ENCODE peak calls at places on chromosomes 6 and 20, in six cellular contexts. One of them, this sample, is unnamed.

GRCh38 chr6:7640607-7641577 is 50.9 kb downstream of the SNRNP48 start:
- DNase-seq in EH: peak; percentile 73
- DNase-seq in AG09309: peak; percentile 20
- DNase-seq in fibroblast of pulmonary artery: peak; percentile 71
- DNase-seq in activated T-cell treated with anti-CD3 and anti-CD28 coated beads, Interleukin-2, amount 50 U/mL, for 72 hours: no peak
- DNase-seq in SJCRH30: no peak
- DNase-seq in this sample: no peak

GRCh38 chr6:29743568-29743967 is 20.3 kb downstream of the HLA-F start:
- DNase-seq in EH: no peak
- DNase-seq in AG09309: no peak
- DNase-seq in fibroblast of pulmonary artery: no peak
- DNase-seq in activated T-cell treated with anti-CD3 and anti-CD28 coated beads, Interleukin-2, amount 50 U/mL, for 72 hours: no peak
- DNase-seq in SJCRH30: no peak
- DNase-seq in this sample: no peak

GRCh38 chr6:40097590-40097989 is 163.3 kb upstream of the MOCS1 start:
- DNase-seq in EH: no peak
- DNase-seq in AG09309: no peak
- DNase-seq in fibroblast of pulmonary artery: no peak
- DNase-seq in activated T-cell treated with anti-CD3 and anti-CD28 coated beads, Interleukin-2, amount 50 U/mL, for 72 hours: no peak
- DNase-seq in SJCRH30: no peak
- DNase-seq in this sample: no peak

GRCh38 chr6:112018619-112019416 is 35.1 kb upstream of the CCN6 start:
- DNase-seq in EH: peak; percentile 65
- DNase-seq in AG09309: peak; percentile 55
- DNase-seq in fibroblast of pulmonary artery: peak; percentile 71
- DNase-seq in activated T-cell treated with anti-CD3 and anti-CD28 coated beads, Interleukin-2, amount 50 U/mL, for 72 hours: no peak
- DNase-seq in SJCRH30: peak; percentile 37
- DNase-seq in this sample: no peak

GRCh38 chr6:154928325-154928922 is 66.7 kb upstream of the TIAM2 start:
- DNase-seq in EH: peak; percentile 76
- DNase-seq in AG09309: no peak
- DNase-seq in fibroblast of pulmonary artery: peak; percentile 82
- DNase-seq in activated T-cell treated with anti-CD3 and anti-CD28 coated beads, Interleukin-2, amount 50 U/mL, for 72 hours: peak; percentile 76
- DNase-seq in SJCRH30: peak; percentile 60
- DNase-seq in this sample: peak; percentile 59

GRCh38 chr6:24332306-24332705 is 25.6 kb downstream of the DCDC2 start:
- DNase-seq in EH: no peak
- DNase-seq in AG09309: no peak
- DNase-seq in fibroblast of pulmonary artery: peak; percentile 51
- DNase-seq in activated T-cell treated with anti-CD3 and anti-CD28 coated beads, Interleukin-2, amount 50 U/mL, for 72 hours: no peak
- DNase-seq in SJCRH30: no peak
- DNase-seq in this sample: no peak

GRCh38 chr6:72649032-72649984 is 27.4 kb downstream of the KCNQ5 start:
- DNase-seq in EH: peak; percentile 85
- DNase-seq in AG09309: peak; percentile 62
- DNase-seq in fibroblast of pulmonary artery: peak; percentile 87
- DNase-seq in activated T-cell treated with anti-CD3 and anti-CD28 coated beads, Interleukin-2, amount 50 U/mL, for 72 hours: peak; percentile 40
- DNase-seq in SJCRH30: no peak
- DNase-seq in this sample: peak; percentile 52

GRCh38 chr6:57224769-57225515 is 2.8 kb upstream of the RAB23 start:
- DNase-seq in EH: peak; percentile 73
- DNase-seq in AG09309: no peak
- DNase-seq in fibroblast of pulmonary artery: peak; percentile 69
- DNase-seq in activated T-cell treated with anti-CD3 and anti-CD28 coated beads, Interleukin-2, amount 50 U/mL, for 72 hours: no peak
- DNase-seq in SJCRH30: no peak
- DNase-seq in this sample: no peak

GRCh38 chr6:111724505-111724904 is 118.8 kb upstream of the TRAF3IP2 start:
- DNase-seq in EH: no peak
- DNase-seq in AG09309: no peak
- DNase-seq in fibroblast of pulmonary artery: no peak
- DNase-seq in activated T-cell treated with anti-CD3 and anti-CD28 coated beads, Interleukin-2, amount 50 U/mL, for 72 hours: no peak
- DNase-seq in SJCRH30: no peak
- DNase-seq in this sample: no peak

GRCh38 chr20:43983359-43983758 is 68.7 kb downstream of the TOX2 start:
- DNase-seq in EH: no peak
- DNase-seq in AG09309: no peak
- DNase-seq in fibroblast of pulmonary artery: no peak
- DNase-seq in activated T-cell treated with anti-CD3 and anti-CD28 coated beads, Interleukin-2, amount 50 U/mL, for 72 hours: peak; percentile 50
- DNase-seq in SJCRH30: no peak
- DNase-seq in this sample: no peak

GRCh38 chr6:90103056-90103793 is 193.4 kb downstream of the BACH2 start:
- DNase-seq in EH: peak; percentile 32
- DNase-seq in AG09309: no peak
- DNase-seq in fibroblast of pulmonary artery: no peak
- DNase-seq in activated T-cell treated with anti-CD3 and anti-CD28 coated beads, Interleukin-2, amount 50 U/mL, for 72 hours: peak; percentile 33
- DNase-seq in SJCRH30: no peak
- DNase-seq in this sample: no peak

GRCh38 chr20:2752631-2753455 is 47.6 kb downstream of the CPXM1 start:
- DNase-seq in EH: peak; percentile 53
- DNase-seq in AG09309: no peak
- DNase-seq in fibroblast of pulmonary artery: peak; percentile 53
- DNase-seq in activated T-cell treated with anti-CD3 and anti-CD28 coated beads, Interleukin-2, amount 50 U/mL, for 72 hours: peak; percentile 62
- DNase-seq in SJCRH30: no peak
- DNase-seq in this sample: no peak

GRCh38 chr20:13492001-13492480 is 146.7 kb downstream of the TASP1 start:
- DNase-seq in EH: peak; percentile 70
- DNase-seq in AG09309: peak; percentile 86
- DNase-seq in fibroblast of pulmonary artery: peak; percentile 93
- DNase-seq in activated T-cell treated with anti-CD3 and anti-CD28 coated beads, Interleukin-2, amount 50 U/mL, for 72 hours: no peak
- DNase-seq in SJCRH30: peak; percentile 2
- DNase-seq in this sample: peak; percentile 32